ENCODE peak calls at places on chromosomes 4 and X, in four cellular contexts. G, S, W and L are unnamed samples.

GRCh38 chr4:78040431-78040830 is 16.7 kb upstream of the FRAS1 start:
- DNase-seq in G (no peak), S (no peak), W (no peak), L (no peak)

GRCh38 chr4:77605210-77605902 is at the start of gene CXCL13:
- DNase-seq in G (no peak), S (no peak), W (no peak), L (no peak)

GRCh38 chr4:15232725-15233597 is 194.9 kb upstream of the C1QTNF7 start:
- DNase-seq in G (no peak), S (no peak), W (no peak), L (no peak)

GRCh38 chr4:98516441-98517323 is 141.7 kb downstream of the TSPAN5 start:
- DNase-seq in G (no peak), S (peak), W (no peak), L (no peak)

GRCh38 chr4:4182835-4183568 is 43.7 kb downstream of the OTOP1 start:
- DNase-seq in G (peak), S (no peak), W (no peak), L (no peak)

GRCh38 chr4:173413043-173413442 is 14.1 kb upstream of the SCRG1 start:
- DNase-seq in G (no peak), S (no peak), W (no peak), L (no peak)

GRCh38 chrX:48474127-48474526 is 1.9 kb upstream of the FTSJ1 start:
- DNase-seq in G (peak), S (no peak), W (no peak), L (no peak)

GRCh38 chrX:30027636-30028035 is 187.7 kb upstream of the MAGEB2 start:
- DNase-seq in G (peak), S (no peak), W (no peak), L (no peak)

GRCh38 chrX:33336783-33337182 is 125.4 kb upstream of the DMD start:
- DNase-seq in G (peak), S (no peak), W (no peak), L (no peak)

GRCh38 chr4:122898370-122899150 is 23.8 kb downstream of the NUDT6 start:
- DNase-seq in G (no peak), S (no peak), W (no peak), L (no peak)

GRCh38 chr4:40204507-40205258 is 7.9 kb downstream of the RHOH start:
- DNase-seq in G (no peak), S (no peak), W (no peak), L (no peak)

GRCh38 chrX:30887721-30888120 is 1.3 kb downstream of the TAB3 start:
- DNase-seq in G (no peak), S (no peak), W (peak), L (no peak)

GRCh38 chr4:140755811-140756291 is 334 bp downstream of the TBC1D9 start:
- DNase-seq in G (peak), S (no peak), W (no peak), L (peak)

GRCh38 chrX:72130762-72131231 is 918 bp downstream of the RTL5 start:
- DNase-seq in G (peak), S (no peak), W (no peak), L (no peak)

GRCh38 chrX:113390531-113390930 is 549.9 kb upstream of the AMOT start:
- DNase-seq in G (no peak), S (no peak), W (no peak), L (no peak)

GRCh38 chrX:45954026-45954425 is 591.2 kb downstream of the ZNF674 start:
- DNase-seq in G (no peak), S (no peak), W (no peak), L (no peak)

GRCh38 chr4:155119006-155119405 is 89.4 kb upstream of the NPY2R start:
- DNase-seq in G (no peak), S (no peak), W (no peak), L (no peak)

GRCh38 chr4:73859614-73860088 is 6.6 kb downstream of the PF4V1 start:
- DNase-seq in G (no peak), S (no peak), W (no peak), L (no peak)

GRCh38 chr4:8079031-8079885 is 79.4 kb downstream of the ABLIM2 start:
- DNase-seq in G (peak), S (no peak), W (no peak), L (no peak)

GRCh38 chr4:1536579-1537409 is 130.6 kb upstream of the NKX1-1 start:
- DNase-seq in G (no peak), S (no peak), W (no peak), L (no peak)

GRCh38 chr4:88752754-88753153 is 55.1 kb upstream of the NAP1L5 start:
- DNase-seq in G (no peak), S (no peak), W (no peak), L (no peak)

GRCh38 chrX:151896734-151897474 is 15.8 kb upstream of the MAGEA4 start:
- DNase-seq in G (no peak), S (no peak), W (no peak), L (no peak)

GRCh38 chr4:39559641-39560040 is 32.4 kb upstream of the UGDH start:
- DNase-seq in G (no peak), S (no peak), W (no peak), L (peak)

GRCh38 chr4:159446266-159446976 is 343.5 kb downstream of the RAPGEF2 start:
- DNase-seq in G (peak), S (no peak), W (no peak), L (no peak)

GRCh38 chr4:75391489-75392166 is 122.6 kb downstream of the RCHY1 start:
- DNase-seq in G (no peak), S (no peak), W (no peak), L (no peak)

GRCh38 chr4:54227261-54228063 is 1.6 kb upstream of the PDGFRA start:
- DNase-seq in G (peak), S (no peak), W (no peak), L (peak)

GRCh38 chrX:146602246-146602645 is 207.3 kb upstream of the CXorf51B start:
- DNase-seq in G (no peak), S (no peak), W (no peak), L (no peak)

GRCh38 chr4:139844057-139844456 is 178.4 kb downstream of the MGST2 start:
- DNase-seq in G (no peak), S (no peak), W (no peak), L (no peak)

GRCh38 chrX:19863237-19864223 is 23.9 kb downstream of the SH3KBP1 start:
- DNase-seq in G (peak), S (no peak), W (no peak), L (no peak)